ENCODE peak calls at places on chromosome 14, in eight cellular contexts. E is GM12878; J is heart left ventricle; A is cardiac fibroblast; Q is uterus; W is thoracic aorta; N is CD8-positive, alpha-beta memory T cell; U is left ventricle myocardium inferior. F is an unnamed sample.

GRCh38 chr14:31944256-31945073 is 132.6 kb upstream of the ARHGAP5 start:
- DNase-seq in W (no peak), N (no peak), J (no peak), A (no peak), U (no peak), E (no peak), Q (no peak), F (no peak)

GRCh38 chr14:72745991-72746980 is 147.6 kb downstream of the DPF3 start:
- DNase-seq in W (no peak), N (no peak), J (no peak), E (no peak), Q (no peak), A (peak; percentile 92), U (no peak), F (no peak)

GRCh38 chr14:22098435-22098834 is 424.8 kb upstream of the OR4E1 start:
- DNase-seq in N (no peak), E (no peak), W (no peak), Q (no peak), U (no peak), J (no peak), A (no peak), F (no peak)

GRCh38 chr14:72488551-72488950 is 405.4 kb downstream of the DPF3 start:
- DNase-seq in W (no peak), Q (no peak), U (no peak), E (no peak), N (no peak), A (no peak), J (no peak), F (no peak)

GRCh38 chr14:45364565-45364964 is 111.6 kb upstream of the MIS18BP1 start:
- DNase-seq in J (no peak), A (no peak), W (no peak), Q (no peak), N (no peak), U (no peak), E (no peak), F (no peak)

GRCh38 chr14:77559381-77559780 is 57.1 kb downstream of the SPTLC2 start:
- DNase-seq in E (no peak), Q (no peak), W (no peak), A (no peak), J (no peak), N (no peak), U (no peak), F (no peak)

GRCh38 chr14:23951590-23952143 is 1.9 kb upstream of the DHRS4 start:
- DNase-seq in Q (no peak), A (no peak), W (no peak), E (no peak), U (no peak), J (no peak), N (no peak), F (no peak)

GRCh38 chr14:81509838-81510452 is 23.7 kb downstream of the SEL1L start:
- DNase-seq in U (no peak), Q (no peak), N (no peak), A (peak; percentile 42), E (no peak), J (no peak), W (no peak), F (no peak)

GRCh38 chr14:99879401-99880295 is 86.4 kb downstream of the EML1 start:
- DNase-seq in E (no peak), A (peak; percentile 52), W (no peak), N (no peak), Q (peak; percentile 38), J (no peak), U (no peak), F (no peak)

GRCh38 chr14:71290960-71291466 is 383.8 kb downstream of the PCNX1 start:
- DNase-seq in U (no peak), A (peak; percentile 92), J (no peak), E (peak; percentile 58), Q (no peak), W (no peak), N (no peak), F (peak; percentile 53)

GRCh38 chr14:70027785-70028428 is 148.7 kb downstream of the SMOC1 start:
- DNase-seq in U (peak; percentile 63), J (peak; percentile 55), Q (peak; percentile 72), A (peak; percentile 43), W (peak; percentile 45), E (no peak), N (peak; percentile 31), F (no peak)

GRCh38 chr14:104968153-104968527 is 10.0 kb downstream of the AHNAK2 start:
- DNase-seq in W (no peak), A (peak; percentile 41), Q (peak; percentile 93), E (no peak), U (peak; percentile 82), J (no peak), N (no peak), F (no peak)

GRCh38 chr14:24806061-24806678 is 172.2 kb upstream of the GZMB start:
- DNase-seq in J (peak; percentile 62), E (peak; percentile 16), N (no peak), U (peak; percentile 68), A (peak; percentile 65), Q (peak; percentile 43), W (no peak), F (peak; percentile 1)

GRCh38 chr14:39005044-39005736 is 97.8 kb downstream of the SEC23A start:
- DNase-seq in Q (no peak), U (peak; percentile 36), E (no peak), J (peak; percentile 32), W (no peak), N (no peak), A (peak; percentile 50), F (no peak)

GRCh38 chr14:75979071-75979571 is 2.7 kb downstream of the TGFB3 start:
- DNase-seq in J (no peak), N (no peak), U (no peak), A (peak; percentile 57), E (no peak), Q (peak; percentile 48), W (no peak), F (no peak)

GRCh38 chr14:69247691-69248440 is 12.1 kb upstream of the GALNT16 start:
- DNase-seq in Q (peak; percentile 75), E (no peak), A (peak; percentile 77), U (no peak), W (no peak), J (no peak), N (no peak), F (no peak)

GRCh38 chr14:36950812-36951211 is 221.6 kb downstream of the SLC25A21 start:
- DNase-seq in A (no peak), Q (no peak), U (no peak), N (no peak), E (no peak), J (no peak), W (no peak), F (no peak)

GRCh38 chr14:104797112-104798044 is 1.8 kb upstream of the AKT1 start:
- DNase-seq in U (peak; percentile 57), J (no peak), Q (no peak), N (no peak), A (no peak), W (no peak), E (no peak), F (no peak)

GRCh38 chr14:29037428-29037827 is 270.8 kb downstream of the FOXG1 start:
- DNase-seq in Q (no peak), J (no peak), A (peak; percentile 27), N (no peak), U (no peak), W (no peak), E (no peak), F (no peak)

GRCh38 chr14:38158468-38158867 is 49.2 kb upstream of the SSTR1 start:
- DNase-seq in W (no peak), J (no peak), E (no peak), N (no peak), Q (no peak), U (no peak), A (no peak), F (no peak)

GRCh38 chr14:30656190-30656632 is 34.1 kb downstream of the SCFD1 start:
- DNase-seq in U (no peak), A (peak; percentile 64), J (no peak), N (peak; percentile 38), Q (peak; percentile 20), W (no peak), E (peak; percentile 4), F (no peak)

GRCh38 chr14:37597538-37598084 is 2.2 kb downstream of the TTC6 start:
- DNase-seq in N (no peak), A (no peak), W (no peak), U (no peak), E (no peak), J (no peak), Q (no peak), F (no peak)

GRCh38 chr14:106843951-106844483 is 1317.6 kb downstream of the TMEM121 start:
- DNase-seq in Q (peak; percentile 20), U (no peak), E (no peak), J (peak; percentile 28), N (peak; percentile 38), W (no peak), A (peak; percentile 40), F (no peak)
- H3K4me3 ChIP-seq in Q (peak overlapping the region; percentile 45), U (peak overlapping the region; percentile 61), E (peak overlapping the region; percentile 80), J (no peak overlapping the region), N (peak overlapping the region; percentile 91), W (peak overlapping the region; percentile 69), A (peak overlapping the region; percentile 47), F (peak overlapping the region; percentile 46)

GRCh38 chr14:60646202-60646886 is 2.9 kb downstream of the SIX1 start:
- DNase-seq in N (no peak), J (no peak), W (no peak), Q (no peak), U (no peak), E (no peak), A (peak; percentile 19), F (no peak)
- H3K4me3 ChIP-seq in N (no peak overlapping the region), J (no peak overlapping the region), W (peak overlapping the region; percentile 78), Q (no peak overlapping the region), U (no peak overlapping the region), E (no peak overlapping the region), A (no peak overlapping the region), F (no peak overlapping the region)

GRCh38 chr14:106268013-106268727 is 741.8 kb downstream of the TMEM121 start:
- DNase-seq in E (no peak), A (no peak), Q (no peak), W (no peak), J (no peak), U (no peak), N (peak; percentile 68), F (no peak)

GRCh38 chr14:106269029-106269428 is 742.6 kb downstream of the TMEM121 start:
- DNase-seq in N (no peak), J (no peak), Q (no peak), U (no peak), A (no peak), W (no peak), E (peak; percentile 50), F (no peak)

GRCh38 chr14:106269451-106270204 is 743.2 kb downstream of the TMEM121 start:
- DNase-seq in W (no peak), Q (no peak), N (no peak), E (no peak), J (no peak), U (no peak), A (no peak), F (no peak)
- H3K4me3 ChIP-seq in W (no peak overlapping the region), Q (no peak overlapping the region), N (no peak overlapping the region), E (no peak overlapping the region), J (no peak overlapping the region), U (no peak overlapping the region), A (no peak overlapping the region), F (no peak overlapping the region)

DNA sequence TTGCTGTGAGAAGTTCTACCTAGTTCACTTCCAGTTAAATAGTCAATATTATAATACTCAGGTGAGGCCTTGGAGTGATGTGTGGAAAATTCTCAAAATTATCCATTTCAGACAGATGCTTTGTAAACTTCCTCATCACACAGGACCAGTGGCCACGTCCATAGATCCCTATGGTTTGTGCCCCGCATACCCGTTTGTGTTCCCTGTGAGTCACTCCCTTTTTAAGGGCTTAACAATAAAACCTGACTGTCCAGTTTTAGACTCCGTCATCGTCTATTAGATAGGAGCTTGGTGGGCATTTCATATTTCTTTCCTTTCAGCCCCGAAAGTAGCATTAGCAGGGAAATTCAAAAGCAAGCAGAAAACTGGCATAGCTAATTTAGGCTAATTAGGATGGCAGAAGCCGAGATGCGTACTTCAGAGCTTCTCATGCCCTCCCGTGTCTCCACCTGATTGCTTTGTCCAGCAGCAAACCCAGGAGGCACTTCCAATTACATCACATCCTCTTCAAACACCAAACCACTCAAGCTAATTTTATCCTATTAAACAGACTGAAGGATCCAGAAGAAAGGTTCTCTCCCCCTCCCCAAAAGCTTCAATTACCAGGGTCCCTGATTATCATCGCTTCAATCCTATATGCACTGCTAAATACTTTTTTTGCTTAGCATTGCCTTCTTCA is 186.6 kb upstream of the OTX2 start:
- DNase-seq in W (no peak), Q (no peak), A (no peak), N (no peak), J (no peak), U (no peak), E (no peak), F (no peak)
- H3K4me3 ChIP-seq in W (no peak overlapping the region), Q (no peak overlapping the region), A (no peak overlapping the region), N (no peak overlapping the region), J (no peak overlapping the region), U (no peak overlapping the region), E (no peak overlapping the region), F (no peak overlapping the region)

F was measured in keratinocyte.